ENCODE peak calls at places on chromosomes 7 and 10, in four cellular contexts. Z is CD8-positive, alpha-beta memory T cell; Q is lower lobe of right lung; W is NT2/D1. Y is an unnamed sample. For H3K4me1, the result is how much of the 10 kb centered on the place peaks cover.

GRCh38 chr7:123846217-123846891 is 1.4 kb downstream of the HYAL4 start:
- DNase-seq in Z (no peak), Q (no peak), W (peak), Y (peak)

GRCh38 chr7:39248041-39248692 is 270.5 kb downstream of the POU6F2 start:
- DNase-seq in Z (no peak), Q (no peak), W (no peak), Y (no peak)

GRCh38 chr10:82438277-82438676 is 563.3 kb downstream of the NRG3 start:
- DNase-seq in Z (no peak), Q (no peak), W (peak), Y (no peak)

GRCh38 chr7:140673063-140673769 is 471 bp downstream of the ADCK2 start:
- DNase-seq in Z (peak), Q (peak), W (no peak), Y (peak)

GRCh38 chr10:126062132-126063032 is 166.0 kb downstream of the FANK1 start:
- DNase-seq in Z (no peak), Q (peak), W (no peak), Y (peak)

GRCh38 chr10:81814842-81815241 is 60.2 kb upstream of the NRG3 start:
- DNase-seq in Z (no peak), Q (no peak), W (no peak), Y (no peak)

GRCh38 chr7:93719546-93719945 is 145.0 kb upstream of the CALCR start:
- DNase-seq in Z (no peak), Q (no peak), W (no peak), Y (no peak)

GRCh38 chr7:130286881-130287280 is 6.1 kb upstream of the CPA4 start:
- DNase-seq in Z (no peak), Q (no peak), W (no peak), Y (no peak)

GRCh38 chr7:143279186-143280098 is 5.3 kb upstream of the TMEM139 start:
- DNase-seq in Z (peak), Q (no peak), W (no peak), Y (no peak)

GRCh38 chr7:50632561-50633413 is 67.6 kb upstream of the DDC start:
- DNase-seq in Z (peak), Q (no peak), W (peak), Y (peak)

GRCh38 chr10:114874827-114875541 is 53.4 kb downstream of the FHIP2A start:
- DNase-seq in Z (no peak), Q (no peak), W (peak), Y (no peak)

GRCh38 chr7:83806538-83806937 is 157.6 kb upstream of the SEMA3E start:
- DNase-seq in Z (no peak), Q (no peak), W (no peak), Y (no peak)

GRCh38 chr10:105252908-105253307 is 611.8 kb downstream of the SORCS3 start:
- DNase-seq in Z (no peak), Q (no peak), W (no peak), Y (no peak)

GRCh38 chr7:111011500-111011899 is 79.4 kb upstream of the LRRN3 start:
- DNase-seq in Z (no peak), Q (no peak), W (no peak), Y (no peak)

GRCh38 chr7:78476851-78477405 is 678.4 kb downstream of the PHTF2 start:
- DNase-seq in Z (no peak), Q (no peak), W (no peak), Y (no peak)

GRCh38 chr10:97279121-97279815 is 13.2 kb downstream of the ARHGAP19 start:
- DNase-seq in Z (no peak), Q (no peak), W (no peak), Y (no peak)

GRCh38 chr7:151051108-151051507 is 2.8 kb downstream of the ASIC3 start:
- DNase-seq in Z (peak), Q (peak), W (peak), Y (no peak)

GRCh38 chr10:116254422-116255152 is 18.4 kb downstream of the GFRA1 start:
- DNase-seq in Z (no peak), Q (no peak), W (no peak), Y (no peak)

GRCh38 chr10:120861200-120861599 is 10.0 kb downstream of the WDR11 start:
- DNase-seq in Z (no peak), Q (no peak), W (no peak), Y (no peak)

GRCh38 chr10:50501478-50501877 is 122.3 kb downstream of the SGMS1 start:
- DNase-seq in Z (no peak), Q (no peak), W (no peak), Y (no peak)

GRCh38 chr10:63886281-63887025 is 365.3 kb downstream of the REEP3 start:
- DNase-seq in Z (no peak), Q (no peak), W (no peak), Y (no peak)

GRCh38 chr7:127512587-127512986 is 72.8 kb downstream of the GCC1 start:
- DNase-seq in Z (no peak), Q (no peak), W (no peak), Y (no peak)

GRCh38 chr10:49068209-49068608 is 47.1 kb downstream of the VSTM4 start:
- DNase-seq in Z (no peak), Q (no peak), W (no peak), Y (no peak)

GRCh38 chr10:88243847-88244730 is 339.0 kb downstream of the RNLS start:
- DNase-seq in Z (no peak), Q (peak), W (no peak), Y (peak)

GRCh38 chr7:103540986-103541385 is 95.0 kb upstream of the SLC26A5 start:
- DNase-seq in Z (no peak), Q (no peak), W (no peak), Y (peak)

GRCh38 chr10:42543840-42544372 is 94.5 kb downstream of the ZNF33B start:
- DNase-seq in Z (no peak), Q (no peak), W (peak), Y (no peak)

GRCh38 chr10:110142965-110143364 is 64.4 kb upstream of the MXI1 start:
- DNase-seq in Z (no peak), Q (no peak), W (no peak), Y (no peak)

GRCh38 chr7:83677180-83677866 is 28.4 kb upstream of the SEMA3E start:
- DNase-seq in Z (no peak), Q (no peak), W (no peak), Y (no peak)

GRCh38 chr7:102029616-102030015 is 212.2 kb downstream of the CUX1 start:
- DNase-seq in Z (no peak), Q (no peak), W (no peak), Y (no peak)

GRCh38 chr7:44488955-44489354 is 1.5 kb downstream of the NUDCD3 start:
- DNase-seq in Z (no peak), Q (no peak), W (no peak), Y (no peak)
- H3K4me1 ChIP-seq in Z (half or more), Q (half or more), W (under half), Y (half or more)

GRCh38 chr7:8113184-8113583 is 144.6 kb downstream of the GLCCI1 start:
- DNase-seq in Z (no peak), Q (no peak), W (no peak), Y (no peak)
- H3K4me1 ChIP-seq in Z (under half), Q (under half), W (under half), Y (under half)

GRCh38 chr10:72318383-72319262 is 36.1 kb downstream of the DNAJB12 start:
- DNase-seq in Z (no peak), Q (no peak), W (no peak), Y (no peak)

GRCh38 chr10:72321248-72322029 is 33.3 kb downstream of the DNAJB12 start:
- DNase-seq in Z (no peak), Q (no peak), W (no peak), Y (no peak)

GRCh38 chr10:72322030-72322279 is 32.8 kb downstream of the DNAJB12 start:
- DNase-seq in Z (no peak), Q (no peak), W (no peak), Y (peak)

GRCh38 chr10:72320676-72321247 is 34.0 kb downstream of the DNAJB12 start:
- DNase-seq in Z (no peak), Q (peak), W (peak), Y (peak)

GRCh38 chr10:72319416-72320254 is 35.1 kb downstream of the DNAJB12 start:
- DNase-seq in Z (peak), Q (peak), W (no peak), Y (peak)
- H3K4me1 ChIP-seq in Z (half or more), Q (half or more), W (under half), Y (half or more)

GRCh38 chr10:11683529-11684320 is 58.5 kb upstream of the ECHDC3 start:
- DNase-seq in Z (no peak), Q (peak), W (no peak), Y (no peak)

GRCh38 chr10:11687357-11687771 is 54.8 kb upstream of the ECHDC3 start:
- DNase-seq in Z (no peak), Q (no peak), W (no peak), Y (no peak)

GRCh38 chr10:11682896-11683295 is 59.3 kb upstream of the ECHDC3 start:
- DNase-seq in Z (no peak), Q (peak), W (no peak), Y (no peak)

GRCh38 chr10:11685787-11686218 is 56.4 kb upstream of the ECHDC3 start:
- DNase-seq in Z (peak), Q (peak), W (no peak), Y (peak)

GRCh38 chr10:11684717-11685645 is 57.2 kb upstream of the ECHDC3 start:
- DNase-seq in Z (peak), Q (peak), W (peak), Y (no peak)
- H3K4me1 ChIP-seq in Z (half or more), Q (under half), W (under half), Y (under half)

DNA sequence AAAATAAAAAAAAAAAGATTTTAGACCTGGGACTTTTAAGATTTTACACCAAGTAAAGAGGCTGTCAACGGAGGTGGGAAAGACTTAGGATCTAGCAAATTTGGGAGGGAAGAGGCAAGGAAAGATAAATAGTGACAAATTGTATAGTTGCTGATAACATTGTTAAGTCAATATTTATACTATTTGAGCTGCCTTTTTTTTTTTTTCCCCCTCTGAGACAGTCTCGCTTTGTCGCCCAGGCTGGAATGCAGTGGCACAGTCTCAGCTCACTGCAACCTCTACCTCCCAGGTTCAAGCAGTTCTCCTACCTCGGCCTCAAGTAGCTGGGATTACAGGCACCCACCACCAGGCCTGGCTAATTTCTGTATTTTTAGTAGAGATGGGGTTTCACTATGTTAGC is 94.6 kb downstream of the MMRN2 start:
- DNase-seq in Z (no peak), Q (no peak), W (no peak), Y (no peak)
- H3K4me1 ChIP-seq in Z (under half), Q (under half), W (under half), Y (under half)

GRCh38 chr7:92159-92767 is 100.1 kb upstream of the FAM20C start:
- DNase-seq in Z (no peak), Q (no peak), W (no peak), Y (no peak)
- H3K4me1 ChIP-seq in Z (under half), Q (under half), W (under half), Y (under half)

GRCh38 chr7:38120076-38120475 is 58.0 kb upstream of the STARD3NL start:
- DNase-seq in Z (no peak), Q (no peak), W (no peak), Y (no peak)
- H3K4me1 ChIP-seq in Z (under half), Q (under half), W (under half), Y (under half)

Y was measured in gastrocnemius medialis.